ENCODE peak calls at places on chromosome 19, in ten cellular contexts. P is gastrocnemius medialis, G is left ventricle myocardium inferior, K is IMR-90, O is nephron progenitor cell, I is GM13976, N is body of pancreas, X is heart left ventricle, W is adrenal gland, Y is RWPE1. B is an unnamed sample.

GRCh38 chr19:51093510-51094345 is 11.0 kb upstream of the KLK14 start:
- DNase-seq in P (no peak), G (no peak), K (no peak), O (no peak), I (no peak), N (no peak), X (no peak), W (no peak), Y (no peak), B (no peak)

GRCh38 chr19:40592170-40592569 is 9.0 kb upstream of the LTBP4 start:
- DNase-seq in P (no peak), G (no peak), K (peak), O (no peak), I (peak), N (no peak), X (no peak), W (no peak), Y (no peak), B (no peak)

GRCh38 chr19:8881512-8881911 is 49.3 kb downstream of the MBD3L1 start:
- DNase-seq in P (no peak), G (no peak), K (no peak), O (no peak), I (no peak), N (no peak), X (no peak), W (no peak), Y (no peak), B (no peak)

GRCh38 chr19:911197-912033 is 1.6 kb downstream of the R3HDM4 start:
- DNase-seq in P (no peak), G (no peak), K (no peak), O (no peak), I (no peak), N (no peak), X (no peak), W (no peak), Y (no peak), B (no peak)

GRCh38 chr19:29370276-29370675 is 155.5 kb upstream of the VSTM2B start:
- DNase-seq in P (no peak), G (no peak), K (no peak), O (no peak), I (no peak), N (no peak), X (no peak), W (peak), Y (no peak), B (no peak)

GRCh38 chr19:51195616-51196015 is 29.3 kb upstream of the CD33 start:
- DNase-seq in P (no peak), G (no peak), K (no peak), O (no peak), I (no peak), N (no peak), X (no peak), W (no peak), Y (no peak), B (no peak)

GRCh38 chr19:17333611-17334413 is 843 bp downstream of the ANO8 start:
- DNase-seq in P (no peak), G (no peak), K (peak), O (no peak), I (peak), N (peak), X (no peak), W (peak), Y (peak), B (peak)

GRCh38 chr19:30158067-30158892 is 213.9 kb upstream of the ZNF536 start:
- DNase-seq in P (no peak), G (no peak), K (no peak), O (no peak), I (no peak), N (no peak), X (no peak), W (peak), Y (no peak), B (no peak)

GRCh38 chr19:11496391-11497163 is 9.1 kb downstream of the ZNF653 start:
- DNase-seq in P (peak), G (peak), K (peak), O (peak), I (peak), N (peak), X (peak), W (peak), Y (peak), B (peak)

GRCh38 chr19:6218497-6219146 is 61.2 kb downstream of the MLLT1 start:
- DNase-seq in P (peak), G (peak), K (peak), O (peak), I (peak), N (peak), X (peak), W (peak), Y (peak), B (peak)

GRCh38 chr19:1315470-1316166 is 29.9 kb downstream of the EFNA2 start:
- DNase-seq in P (no peak), G (peak), K (peak), O (peak), I (peak), N (peak), X (peak), W (peak), Y (peak), B (no peak)

GRCh38 chr19:7969560-7969949 is 26.1 kb upstream of the TIMM44 start:
- DNase-seq in P (no peak), G (no peak), K (no peak), O (no peak), I (no peak), N (no peak), X (no peak), W (no peak), Y (no peak), B (no peak)

GRCh38 chr19:45884682-45885555 is 1.0 kb downstream of the IRF2BP1 start:
- DNase-seq in P (no peak), G (no peak), K (no peak), O (peak), I (peak), N (peak), X (no peak), W (no peak), Y (no peak), B (no peak)

GRCh38 chr19:52941941-52942370 is 18.7 kb upstream of the ZNF888 start:
- DNase-seq in P (no peak), G (peak), K (peak), O (peak), I (no peak), N (peak), X (no peak), W (peak), Y (peak), B (peak)

GRCh38 chr19:7982103-7982502 is 23.3 kb downstream of the ELAVL1 start:
- DNase-seq in P (no peak), G (no peak), K (no peak), O (no peak), I (no peak), N (no peak), X (no peak), W (no peak), Y (no peak), B (no peak)

GRCh38 chr19:47330466-47330869 is 1.5 kb upstream of the C5AR2 start:
- DNase-seq in P (no peak), G (no peak), K (peak), O (no peak), I (no peak), N (no peak), X (no peak), W (peak), Y (no peak), B (no peak)

GRCh38 chr19:15450528-15450890 is 753 bp upstream of the WIZ start:
- DNase-seq in P (no peak), G (no peak), K (no peak), O (no peak), I (no peak), N (no peak), X (no peak), W (no peak), Y (no peak), B (no peak)

GRCh38 chr19:19489804-19490204 is 25.5 kb downstream of the TSSK6 start:
- DNase-seq in P (peak), G (no peak), K (no peak), O (no peak), I (no peak), N (peak), X (peak), W (no peak), Y (no peak), B (no peak)

GRCh38 chr19:50632151-50632835 is 7.4 kb downstream of the SYT3 start:
- DNase-seq in P (no peak), G (no peak), K (no peak), O (no peak), I (no peak), N (no peak), X (no peak), W (no peak), Y (no peak), B (no peak)

GRCh38 chr19:55031178-55031577 is 6.9 kb downstream of the GP6 start:
- DNase-seq in P (no peak), G (no peak), K (no peak), O (no peak), I (no peak), N (no peak), X (no peak), W (no peak), Y (no peak), B (no peak)

GRCh38 chr19:18771328-18772242 is 19.5 kb downstream of the COMP start:
- DNase-seq in P (no peak), G (no peak), K (no peak), O (no peak), I (no peak), N (no peak), X (no peak), W (no peak), Y (no peak), B (no peak)

GRCh38 chr19:7908742-7909461 is 5.2 kb downstream of the MAP2K7 start:
- DNase-seq in P (no peak), G (no peak), K (no peak), O (no peak), I (no peak), N (no peak), X (no peak), W (no peak), Y (no peak), B (no peak)

GRCh38 chr19:19201697-19202630 is 1.2 kb downstream of the NR2C2AP start:
- DNase-seq in P (no peak), G (no peak), K (no peak), O (no peak), I (no peak), N (no peak), X (no peak), W (no peak), Y (no peak), B (no peak)

DNA sequence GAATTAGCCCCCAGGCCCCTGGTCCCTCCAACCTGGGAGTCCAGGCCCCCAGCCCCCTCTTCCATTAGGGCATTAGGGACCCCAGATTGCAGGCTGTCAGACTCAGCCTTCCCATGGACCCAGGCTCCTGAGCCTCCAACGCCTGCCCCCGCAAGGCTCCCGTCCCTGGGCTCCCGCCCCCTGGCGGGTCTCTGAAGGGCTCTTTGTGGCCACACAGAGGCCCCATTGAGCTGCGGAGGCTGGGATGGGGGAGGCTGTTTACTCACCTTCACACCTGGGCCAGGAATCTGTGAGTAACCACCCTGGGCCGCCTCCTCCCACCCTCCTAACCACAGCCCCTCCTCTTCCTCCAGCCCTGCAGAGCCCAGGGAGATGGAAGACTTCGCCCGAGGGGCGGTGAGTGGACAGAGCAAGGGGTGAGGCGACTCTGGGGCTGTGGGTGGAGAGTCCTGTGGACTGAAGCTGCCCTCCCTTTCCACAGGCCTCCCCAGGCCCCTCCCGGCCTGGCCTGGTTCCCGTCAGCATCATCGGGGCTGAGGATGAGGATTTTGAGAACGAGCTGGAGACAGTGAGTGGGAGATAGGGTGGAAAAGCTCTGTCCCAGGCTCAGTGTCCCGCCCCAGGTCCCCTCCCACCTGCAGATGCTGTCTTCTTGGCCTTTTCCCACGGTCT is 4.9 kb downstream of the ARHGEF1 start:
- DNase-seq in P (no peak), G (no peak), K (peak), O (peak), I (peak), N (peak), X (no peak), W (no peak), Y (peak), B (peak)
- TF ChIP-seq CTCF in P (no peak), G (no peak), K (no peak), O (no peak), I (peak), N (peak), X (no peak), W (no peak), Y (no peak), B (no peak)

GRCh38 chr19:38402623-38402966 is 298 bp upstream of the FAM98C start:
- DNase-seq in P (no peak), G (no peak), K (no peak), O (no peak), I (no peak), N (no peak), X (no peak), W (no peak), Y (no peak), B (no peak)
- TF ChIP-seq CTCF in P (no peak), G (no peak), K (no peak), O (no peak), I (no peak), N (no peak), X (no peak), W (no peak), Y (no peak), B (no peak)

GRCh38 chr19:13959962-13960862 is 7.9 kb downstream of the DCAF15 start:
- DNase-seq in P (no peak), G (no peak), K (no peak), O (peak), I (no peak), N (no peak), X (no peak), W (no peak), Y (no peak), B (no peak)
- TF ChIP-seq CTCF in P (no peak), G (no peak), K (peak), O (peak), I (no peak), N (peak), X (peak), W (peak), Y (no peak), B (peak)

GRCh38 chr19:44653977-44654784 is 10.5 kb downstream of the PVR start:
- DNase-seq in P (peak), G (peak), K (peak), O (peak), I (peak), N (peak), X (peak), W (peak), Y (peak), B (peak)
- TF ChIP-seq CTCF in P (peak), G (peak), K (peak), O (peak), I (peak), N (peak), X (peak), W (peak), Y (peak), B (peak)

GRCh38 chr19:56158170-56158757 is 17.2 kb downstream of the ZNF444 start:
- DNase-seq in P (no peak), G (no peak), K (no peak), O (no peak), I (no peak), N (no peak), X (no peak), W (no peak), Y (no peak), B (no peak)

GRCh38 chr19:56159009-56159501 is 16.8 kb upstream of the GALP start:
- DNase-seq in P (no peak), G (no peak), K (no peak), O (no peak), I (no peak), N (no peak), X (no peak), W (no peak), Y (no peak), B (no peak)

GRCh38 chr19:56161534-56161933 is 14.3 kb upstream of the GALP start:
- DNase-seq in P (no peak), G (no peak), K (no peak), O (no peak), I (no peak), N (no peak), X (no peak), W (no peak), Y (no peak), B (no peak)

GRCh38 chr19:56162258-56162657 is 13.6 kb upstream of the GALP start:
- DNase-seq in P (no peak), G (no peak), K (peak), O (no peak), I (no peak), N (no peak), X (no peak), W (no peak), Y (no peak), B (no peak)

GRCh38 chr19:56159616-56160271 is 16.1 kb upstream of the GALP start:
- DNase-seq in P (no peak), G (no peak), K (no peak), O (no peak), I (no peak), N (no peak), X (no peak), W (no peak), Y (no peak), B (no peak)
- TF ChIP-seq CTCF in P (no peak), G (no peak), K (no peak), O (no peak), I (no peak), N (no peak), X (no peak), W (no peak), Y (no peak), B (no peak)